ENCODE peak calls at places on chromosomes 12 and 14, in six cellular contexts. One of them, this sample, is unnamed.

GRCh38 chr14:83909507-83909906 is 1620.4 kb upstream of the FLRT2 start:
- DNase-seq in central memory CD4-positive, alpha-beta T cell: no peak
- DNase-seq in Calu3: no peak
- DNase-seq in mesenchymal stem cell: peak
- DNase-seq in H54: no peak
- DNase-seq in ELR: peak
- DNase-seq in this sample: no peak

GRCh38 chr14:75044322-75044721 is 6.9 kb downstream of the MLH3 start:
- DNase-seq in H54: peak
- DNase-seq in mesenchymal stem cell: no peak
- DNase-seq in ELR: peak
- DNase-seq in Calu3: no peak
- DNase-seq in central memory CD4-positive, alpha-beta T cell: no peak
- DNase-seq in this sample: no peak

GRCh38 chr12:42475055-42475454 is 114.5 kb downstream of the PRICKLE1 start:
- DNase-seq in H54: no peak
- DNase-seq in mesenchymal stem cell: no peak
- DNase-seq in central memory CD4-positive, alpha-beta T cell: no peak
- DNase-seq in Calu3: no peak
- DNase-seq in ELR: no peak
- DNase-seq in this sample: no peak

GRCh38 chr12:90004319-90005074 is 295.9 kb upstream of the ATP2B1 start:
- DNase-seq in central memory CD4-positive, alpha-beta T cell: no peak
- DNase-seq in ELR: no peak
- DNase-seq in Calu3: no peak
- DNase-seq in H54: no peak
- DNase-seq in mesenchymal stem cell: no peak
- DNase-seq in this sample: no peak

GRCh38 chr12:89817501-89818226 is 109.0 kb upstream of the ATP2B1 start:
- DNase-seq in central memory CD4-positive, alpha-beta T cell: no peak
- DNase-seq in Calu3: no peak
- DNase-seq in mesenchymal stem cell: peak
- DNase-seq in ELR: peak
- DNase-seq in H54: no peak
- DNase-seq in this sample: no peak

GRCh38 chr12:47717443-47718193 is 7.7 kb downstream of the ENDOU start:
- DNase-seq in mesenchymal stem cell: peak
- DNase-seq in central memory CD4-positive, alpha-beta T cell: peak
- DNase-seq in H54: peak
- DNase-seq in ELR: peak
- DNase-seq in Calu3: peak
- DNase-seq in this sample: peak

GRCh38 chr12:94649349-94650142 is 811 bp downstream of the TMCC3 start:
- DNase-seq in H54: no peak
- DNase-seq in mesenchymal stem cell: peak
- DNase-seq in central memory CD4-positive, alpha-beta T cell: peak
- DNase-seq in Calu3: peak
- DNase-seq in ELR: peak
- DNase-seq in this sample: peak

GRCh38 chr12:86774841-86775386 is 518.7 kb upstream of the MGAT4C start:
- DNase-seq in mesenchymal stem cell: peak
- DNase-seq in Calu3: no peak
- DNase-seq in central memory CD4-positive, alpha-beta T cell: no peak
- DNase-seq in H54: no peak
- DNase-seq in ELR: peak
- DNase-seq in this sample: no peak

GRCh38 chr12:100927825-100928224 is 133.2 kb downstream of the ANO4 start:
- DNase-seq in ELR: peak
- DNase-seq in mesenchymal stem cell: peak
- DNase-seq in central memory CD4-positive, alpha-beta T cell: no peak
- DNase-seq in H54: peak
- DNase-seq in Calu3: peak
- DNase-seq in this sample: no peak

GRCh38 chr14:54683882-54684794 is 117.2 kb downstream of the SAMD4A start:
- DNase-seq in H54: no peak
- DNase-seq in Calu3: no peak
- DNase-seq in central memory CD4-positive, alpha-beta T cell: no peak
- DNase-seq in ELR: peak
- DNase-seq in mesenchymal stem cell: peak
- DNase-seq in this sample: no peak

GRCh38 chr14:105414456-105415371 is 4.9 kb upstream of the MTA1 start:
- DNase-seq in central memory CD4-positive, alpha-beta T cell: peak
- DNase-seq in mesenchymal stem cell: peak
- DNase-seq in H54: no peak
- DNase-seq in Calu3: peak
- DNase-seq in ELR: peak
- DNase-seq in this sample: peak

GRCh38 chr12:116066381-116067230 is 210.9 kb downstream of the MED13L start:
- DNase-seq in H54: no peak
- DNase-seq in mesenchymal stem cell: peak
- DNase-seq in Calu3: peak
- DNase-seq in ELR: peak
- DNase-seq in central memory CD4-positive, alpha-beta T cell: peak
- DNase-seq in this sample: peak

GRCh38 chr14:57274551-57274950 is 5.8 kb downstream of the AP5M1 start:
- DNase-seq in central memory CD4-positive, alpha-beta T cell: no peak
- DNase-seq in Calu3: no peak
- DNase-seq in H54: no peak
- DNase-seq in mesenchymal stem cell: no peak
- DNase-seq in ELR: no peak
- DNase-seq in this sample: no peak

GRCh38 chr14:22781606-22782000 is 15.1 kb downstream of the OXA1L start:
- DNase-seq in H54: peak
- DNase-seq in mesenchymal stem cell: peak
- DNase-seq in Calu3: no peak
- DNase-seq in central memory CD4-positive, alpha-beta T cell: no peak
- DNase-seq in ELR: peak
- DNase-seq in this sample: no peak

GRCh38 chr12:43102506-43103269 is 449.3 kb downstream of the ADAMTS20 start:
- DNase-seq in central memory CD4-positive, alpha-beta T cell: no peak
- DNase-seq in ELR: no peak
- DNase-seq in H54: no peak
- DNase-seq in mesenchymal stem cell: no peak
- DNase-seq in Calu3: no peak
- DNase-seq in this sample: no peak

GRCh38 chr14:67934087-67934486 is 114.5 kb downstream of the RAD51B start:
- DNase-seq in mesenchymal stem cell: peak
- DNase-seq in Calu3: peak
- DNase-seq in H54: peak
- DNase-seq in ELR: peak
- DNase-seq in central memory CD4-positive, alpha-beta T cell: peak
- DNase-seq in this sample: no peak

GRCh38 chr12:52246720-52247621 is 13.9 kb downstream of the KRT7 start:
- DNase-seq in Calu3: peak
- DNase-seq in H54: no peak
- DNase-seq in mesenchymal stem cell: no peak
- DNase-seq in central memory CD4-positive, alpha-beta T cell: no peak
- DNase-seq in ELR: no peak
- DNase-seq in this sample: no peak

GRCh38 chr12:128864516-128865186 is 11.4 kb downstream of the GLT1D1 start:
- DNase-seq in central memory CD4-positive, alpha-beta T cell: no peak
- DNase-seq in H54: no peak
- DNase-seq in ELR: no peak
- DNase-seq in Calu3: no peak
- DNase-seq in mesenchymal stem cell: no peak
- DNase-seq in this sample: no peak

GRCh38 chr12:4355843-4356327 is 23.6 kb downstream of the FGF23 start:
- DNase-seq in H54: peak
- DNase-seq in mesenchymal stem cell: peak
- DNase-seq in Calu3: peak
- DNase-seq in central memory CD4-positive, alpha-beta T cell: no peak
- DNase-seq in ELR: peak
- DNase-seq in this sample: no peak

GRCh38 chr12:56374726-56375597 is 12.3 kb upstream of the APOF start:
- DNase-seq in H54: no peak
- DNase-seq in central memory CD4-positive, alpha-beta T cell: no peak
- DNase-seq in ELR: peak
- DNase-seq in Calu3: no peak
- DNase-seq in mesenchymal stem cell: peak
- DNase-seq in this sample: no peak

GRCh38 chr14:105601360-105602242 is 75.2 kb downstream of the TMEM121 start:
- DNase-seq in ELR: no peak
- DNase-seq in mesenchymal stem cell: no peak
- DNase-seq in Calu3: no peak
- DNase-seq in central memory CD4-positive, alpha-beta T cell: no peak
- DNase-seq in H54: no peak
- DNase-seq in this sample: no peak

GRCh38 chr12:125143491-125143890 is 78.3 kb downstream of the AACS start:
- DNase-seq in ELR: peak
- DNase-seq in mesenchymal stem cell: peak
- DNase-seq in central memory CD4-positive, alpha-beta T cell: no peak
- DNase-seq in H54: no peak
- DNase-seq in Calu3: no peak
- DNase-seq in this sample: no peak

GRCh38 chr12:81976661-81977060 is 217.5 kb upstream of the PPFIA2 start:
- DNase-seq in H54: no peak
- DNase-seq in mesenchymal stem cell: no peak
- DNase-seq in Calu3: no peak
- DNase-seq in ELR: no peak
- DNase-seq in central memory CD4-positive, alpha-beta T cell: no peak
- DNase-seq in this sample: no peak

GRCh38 chr12:109600481-109600880 is 26.9 kb downstream of the MVK start:
- DNase-seq in mesenchymal stem cell: no peak
- DNase-seq in H54: no peak
- DNase-seq in ELR: no peak
- DNase-seq in Calu3: no peak
- DNase-seq in central memory CD4-positive, alpha-beta T cell: no peak
- DNase-seq in this sample: no peak

GRCh38 chr12:93790472-93791152 is 113.4 kb downstream of the CRADD start:
- DNase-seq in mesenchymal stem cell: peak
- DNase-seq in ELR: peak
- DNase-seq in H54: no peak
- DNase-seq in Calu3: peak
- DNase-seq in central memory CD4-positive, alpha-beta T cell: no peak
- DNase-seq in this sample: no peak

GRCh38 chr12:16112626-16113560 is 164.6 kb downstream of the SLC15A5 start:
- DNase-seq in central memory CD4-positive, alpha-beta T cell: no peak
- DNase-seq in ELR: no peak
- DNase-seq in mesenchymal stem cell: no peak
- DNase-seq in H54: no peak
- DNase-seq in Calu3: no peak
- DNase-seq in this sample: no peak

GRCh38 chr14:72916174-72916573 is 10.1 kb upstream of the DCAF4 start:
- DNase-seq in Calu3: no peak
- DNase-seq in ELR: no peak
- DNase-seq in H54: no peak
- DNase-seq in mesenchymal stem cell: no peak
- DNase-seq in central memory CD4-positive, alpha-beta T cell: no peak
- DNase-seq in this sample: no peak

GRCh38 chr12:63319936-63320633 is 169.1 kb upstream of the AVPR1A start:
- DNase-seq in mesenchymal stem cell: no peak
- DNase-seq in Calu3: no peak
- DNase-seq in H54: no peak
- DNase-seq in central memory CD4-positive, alpha-beta T cell: no peak
- DNase-seq in ELR: peak
- DNase-seq in this sample: no peak

GRCh38 chr12:115383668-115384067 is 699.7 kb upstream of the TBX3 start:
- DNase-seq in mesenchymal stem cell: no peak
- DNase-seq in ELR: peak
- DNase-seq in central memory CD4-positive, alpha-beta T cell: no peak
- DNase-seq in H54: peak
- DNase-seq in Calu3: no peak
- DNase-seq in this sample: no peak

GRCh38 chr12:13727707-13728147 is 253.7 kb downstream of the GRIN2B start:
- DNase-seq in H54: no peak
- DNase-seq in mesenchymal stem cell: no peak
- DNase-seq in ELR: no peak
- DNase-seq in Calu3: no peak
- DNase-seq in central memory CD4-positive, alpha-beta T cell: no peak
- DNase-seq in this sample: no peak

GRCh38 chr14:73810478-73811163 is 41.0 kb upstream of the PTGR2 start:
- DNase-seq in central memory CD4-positive, alpha-beta T cell: no peak
- DNase-seq in Calu3: no peak
- DNase-seq in H54: no peak
- DNase-seq in mesenchymal stem cell: no peak
- DNase-seq in ELR: no peak
- DNase-seq in this sample: no peak

GRCh38 chr12:39931857-39932256 is 174.0 kb downstream of the SLC2A13 start:
- DNase-seq in H54: no peak
- DNase-seq in ELR: no peak
- DNase-seq in mesenchymal stem cell: no peak
- DNase-seq in central memory CD4-positive, alpha-beta T cell: no peak
- DNase-seq in Calu3: no peak
- DNase-seq in this sample: no peak

GRCh38 chr12:113700943-113701342 is 229.3 kb upstream of the LHX5 start:
- DNase-seq in ELR: peak
- DNase-seq in Calu3: no peak
- DNase-seq in H54: peak
- DNase-seq in central memory CD4-positive, alpha-beta T cell: no peak
- DNase-seq in mesenchymal stem cell: no peak
- DNase-seq in this sample: no peak

GRCh38 chr12:15979096-15980091 is 68.3 kb downstream of the DERA start:
- DNase-seq in ELR: peak
- DNase-seq in Calu3: peak
- DNase-seq in central memory CD4-positive, alpha-beta T cell: no peak
- DNase-seq in mesenchymal stem cell: peak
- DNase-seq in H54: peak
- DNase-seq in this sample: no peak

GRCh38 chr12:29537292-29537691 is 39.8 kb upstream of the OVCH1 start:
- DNase-seq in ELR: no peak
- DNase-seq in central memory CD4-positive, alpha-beta T cell: no peak
- DNase-seq in Calu3: no peak
- DNase-seq in mesenchymal stem cell: peak
- DNase-seq in H54: no peak
- DNase-seq in this sample: no peak

GRCh38 chr12:124622764-124623163 is 55.4 kb upstream of the NCOR2 start:
- DNase-seq in ELR: no peak
- DNase-seq in central memory CD4-positive, alpha-beta T cell: no peak
- DNase-seq in Calu3: no peak
- DNase-seq in mesenchymal stem cell: no peak
- DNase-seq in H54: no peak
- DNase-seq in this sample: no peak

GRCh38 chr14:21026988-21027315 is 2.1 kb upstream of the NDRG2 start:
- DNase-seq in ELR: no peak
- DNase-seq in mesenchymal stem cell: no peak
- DNase-seq in H54: no peak
- DNase-seq in Calu3: no peak
- DNase-seq in central memory CD4-positive, alpha-beta T cell: no peak
- DNase-seq in this sample: no peak

This sample was measured in naive thymus-derived CD4-positive, alpha-beta T cell.